ENCODE peak calls at places on chromosomes 11 and 22, in four cellular contexts. R is A549, J is HepG2, S is K562. L is an unnamed sample.

GRCh38 chr11:133681901-133682300 is 149.6 kb upstream of the OPCML start:
- DNase-seq in R (no peak), J (no peak), S (no peak), L (peak; percentile 25)

GRCh38 chr11:134573857-134574256 is 161.8 kb upstream of the B3GAT1 start:
- DNase-seq in R (no peak), J (no peak), S (no peak), L (no peak)

GRCh38 chr11:271316-271715 is 6.9 kb upstream of the NLRP6 start:
- DNase-seq in R (no peak), J (no peak), S (no peak), L (no peak)

GRCh38 chr11:1829039-1829820 is 5.6 kb upstream of the SYT8 start:
- DNase-seq in R (no peak), J (no peak), S (no peak), L (no peak)

GRCh38 chr11:127252321-127252720 is 251.8 kb upstream of the KIRREL3 start:
- DNase-seq in R (no peak), J (no peak), S (no peak), L (no peak)

GRCh38 chr11:13238879-13239514 is 38.6 kb upstream of the BMAL1 start:
- DNase-seq in R (peak; percentile 57), J (peak; percentile 35), S (peak; percentile 56), L (peak; percentile 52)

GRCh38 chr11:34332524-34332923 is 25.3 kb downstream of the ABTB2 start:
- DNase-seq in R (no peak), J (peak; percentile 80), S (no peak), L (peak; percentile 16)

GRCh38 chr22:45996241-45997076 is 19.5 kb upstream of the WNT7B start:
- DNase-seq in R (no peak), J (no peak), S (no peak), L (no peak)

GRCh38 chr11:45278721-45279120 is 7.4 kb downstream of the SYT13 start:
- DNase-seq in R (no peak), J (no peak), S (no peak), L (no peak)

GRCh38 chr11:129440028-129440630 is 64.5 kb downstream of the BARX2 start:
- DNase-seq in R (no peak), J (peak; percentile 26), S (no peak), L (no peak)

GRCh38 chr11:44628730-44629361 is 63.4 kb downstream of the CD82 start:
- DNase-seq in R (no peak), J (no peak), S (no peak), L (no peak)

GRCh38 chr22:17842386-17842785 is 68.1 kb upstream of the BID start:
- DNase-seq in R (no peak), J (no peak), S (no peak), L (no peak)
- TF ChIP-seq NR3C1 in R (no peak), J (no peak), S (no peak), L (no peak)

DNA sequence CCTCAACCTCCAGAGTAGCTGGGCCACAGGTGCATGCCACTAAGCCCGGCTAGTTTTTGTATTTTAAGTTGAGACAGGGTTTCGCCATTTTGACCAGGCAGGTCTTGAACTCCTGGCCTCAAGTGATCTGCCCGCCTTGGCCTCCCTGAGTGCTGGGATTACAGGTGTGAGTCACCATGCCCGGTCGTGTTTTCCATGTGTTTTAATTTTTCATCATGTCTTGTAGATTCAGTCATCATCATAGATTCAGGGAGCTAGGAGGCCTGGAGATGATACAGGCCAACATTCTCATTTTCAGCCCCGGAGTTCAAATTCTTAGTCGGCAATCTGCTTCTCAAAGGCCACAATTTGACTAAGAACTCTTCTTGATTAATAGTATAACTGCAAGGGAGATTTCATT is 73.5 kb upstream of the GRAMD1B start:
- DNase-seq in R (no peak), J (no peak), S (no peak), L (no peak)
- TF ChIP-seq NR3C1 in R (no peak), J (no peak), S (no peak), L (no peak)

GRCh38 chr22:22038178-22038880 is 55.7 kb upstream of the TOP3B start:
- DNase-seq in R (no peak), J (no peak), S (no peak), L (no peak)
- TF ChIP-seq NR3C1 in R (no peak), J (no peak), S (no peak), L (no peak)

GRCh38 chr11:20156876-20157613 is 3.2 kb downstream of the DBX1 start:
- DNase-seq in R (no peak), J (no peak), S (no peak), L (peak; percentile 39)
- TF ChIP-seq NR3C1 in R (no peak), J (no peak), S (no peak), L (no peak)

GRCh38 chr22:22425783-22426624 is 82.5 kb downstream of the ZNF280B start:
- DNase-seq in R (no peak), J (peak; percentile 63), S (no peak), L (no peak)

GRCh38 chr22:22424956-22425355 is 83.6 kb downstream of the ZNF280B start:
- DNase-seq in R (no peak), J (no peak), S (no peak), L (no peak)

GRCh38 chr22:22424210-22424800 is 84.2 kb downstream of the ZNF280B start:
- DNase-seq in R (no peak), J (no peak), S (no peak), L (peak; percentile 54)

GRCh38 chr22:22423681-22424080 is 84.9 kb downstream of the ZNF280B start:
- DNase-seq in R (no peak), J (no peak), S (no peak), L (no peak)

DNA sequence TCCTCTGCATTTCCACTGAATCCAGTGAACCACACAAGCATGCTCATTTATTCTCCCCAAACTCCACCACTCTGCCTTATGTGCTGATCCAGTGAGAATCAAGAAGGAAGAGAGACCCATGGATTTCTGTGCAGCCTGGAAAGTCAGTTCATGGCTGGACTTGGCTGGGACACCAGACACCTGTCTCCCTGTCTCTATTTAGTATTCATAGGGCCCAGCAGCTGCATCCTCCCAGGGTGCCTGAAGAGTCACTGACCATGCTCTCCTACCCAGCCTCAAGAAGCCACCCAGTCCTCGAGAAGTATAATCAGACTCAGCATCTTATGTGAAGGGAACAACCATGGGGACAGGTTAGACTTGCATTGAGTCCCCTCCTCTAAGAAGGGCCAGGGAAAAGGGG is 83.2 kb downstream of the ZNF280B start:
- DNase-seq in R (no peak), J (no peak), S (no peak), L (no peak)
- TF ChIP-seq NR3C1 in R (no peak), J (no peak), S (no peak), L (no peak)

GRCh38 chr11:109940816-109941215 is 152.4 kb upstream of the ZC3H12C start:
- DNase-seq in R (peak; percentile 28), J (no peak), S (peak; percentile 65), L (no peak)

GRCh38 chr11:109934151-109934550 is 159.0 kb upstream of the ZC3H12C start:
- DNase-seq in R (no peak), J (no peak), S (no peak), L (no peak)

GRCh38 chr11:109937968-109938367 is 155.2 kb upstream of the ZC3H12C start:
- DNase-seq in R (no peak), J (no peak), S (no peak), L (no peak)

DNA sequence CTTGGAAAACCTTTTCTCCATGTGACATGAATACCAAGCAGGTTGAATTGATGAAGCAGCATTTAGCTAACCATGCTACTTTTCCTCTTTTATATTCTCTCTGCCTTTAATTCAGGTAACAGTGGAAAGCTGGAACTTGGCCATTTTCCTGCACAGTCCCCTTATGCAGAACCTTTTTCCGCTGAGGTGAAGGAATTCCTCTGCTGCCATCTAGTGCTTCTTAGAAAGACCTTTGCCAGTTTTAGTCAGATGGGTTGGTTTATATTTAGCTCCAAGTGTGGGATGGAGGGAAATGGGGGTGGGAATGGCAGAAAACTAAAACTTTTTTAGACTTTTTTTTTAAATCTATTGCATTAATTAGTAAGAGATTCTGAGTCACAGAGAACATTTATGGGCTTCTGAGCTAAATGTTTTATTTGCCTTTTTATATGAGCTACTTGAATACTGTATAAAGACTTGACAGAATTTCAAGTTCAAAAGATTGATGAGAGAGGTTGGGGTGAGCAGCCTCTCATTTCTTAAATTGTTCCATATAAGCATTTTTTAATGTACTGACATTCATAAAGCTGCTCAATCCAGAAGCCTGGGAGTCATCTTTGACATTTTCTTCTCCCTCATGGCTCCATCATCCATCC is 153.9 kb upstream of the ZC3H12C start:
- DNase-seq in R (peak; percentile 38), J (peak; percentile 54), S (peak; percentile 72), L (no peak)
- TF ChIP-seq NR3C1 in R (no peak), J (no peak), S (no peak), L (no peak)